ENCODE peak calls at places on chromosomes 13 and 19, in nine cellular contexts. T is AG04450, H is HFF-Myc, K is ovary, A is neural progenitor cell, N is cardiac muscle cell, F is transverse colon, U is heart right ventricle, E is nephron progenitor cell. O is an unnamed sample.

GRCh38 chr13:24161010-24161775 is 673 bp downstream of the SPATA13 start:
- DNase-seq in N (no peak), E (peak), T (no peak), F (peak), U (peak), H (no peak), A (peak), K (peak), O (peak)

GRCh38 chr13:95707442-95708389 is 30.8 kb downstream of the DNAJC3 start:
- DNase-seq in T (no peak), H (no peak), A (no peak), N (no peak), U (no peak), K (no peak), E (no peak), F (no peak), O (no peak)

GRCh38 chr13:47033216-47033615 is 136.4 kb upstream of the HTR2A start:
- DNase-seq in A (no peak), H (no peak), K (no peak), U (no peak), N (peak), F (no peak), T (no peak), E (no peak), O (peak)

GRCh38 chr19:51333836-51334460 is 8.0 kb downstream of the VSIG10L start:
- DNase-seq in A (no peak), U (no peak), F (no peak), N (no peak), T (no peak), E (no peak), K (no peak), H (no peak), O (no peak)

GRCh38 chr13:75760182-75760981 is 124.3 kb downstream of the LMO7 start:
- DNase-seq in N (no peak), H (no peak), F (peak), E (no peak), U (no peak), T (no peak), K (no peak), A (no peak), O (peak)

GRCh38 chr13:23574421-23574820 is 4.2 kb downstream of the TNFRSF19 start:
- DNase-seq in U (no peak), E (no peak), F (no peak), A (no peak), T (no peak), N (no peak), H (no peak), K (no peak), O (no peak)

GRCh38 chr19:36136975-36137686 is 2.7 kb upstream of the CAPNS1 start:
- DNase-seq in A (no peak), F (peak), U (peak), K (no peak), E (no peak), H (no peak), T (no peak), N (peak), O (peak)

GRCh38 chr13:42574435-42575311 is 721 bp downstream of the TNFSF11 start:
- DNase-seq in F (no peak), N (peak), T (no peak), K (no peak), A (peak), H (no peak), U (no peak), E (peak), O (no peak)

GRCh38 chr19:39195755-39196154 is 1.0 kb upstream of the NCCRP1 start:
- DNase-seq in F (no peak), H (no peak), K (no peak), U (no peak), T (no peak), E (no peak), N (no peak), A (no peak), O (no peak)

GRCh38 chr13:106034201-106034600 is 501.3 kb downstream of the EFNB2 start:
- DNase-seq in F (no peak), H (no peak), A (no peak), N (peak), K (no peak), U (no peak), E (no peak), T (no peak), O (peak)

GRCh38 chr13:106038752-106039151 is 496.7 kb downstream of the EFNB2 start:
- DNase-seq in A (no peak), T (peak), E (no peak), K (no peak), N (peak), H (peak), F (no peak), U (no peak), O (peak)

GRCh38 chr13:106033634-106034033 is 501.8 kb downstream of the EFNB2 start:
- DNase-seq in A (no peak), F (no peak), N (peak), U (no peak), T (peak), K (no peak), E (no peak), H (no peak), O (peak)

GRCh38 chr13:106041445-106041844 is 494.0 kb downstream of the EFNB2 start:
- DNase-seq in K (no peak), F (no peak), U (no peak), E (no peak), N (no peak), A (no peak), H (no peak), T (no peak), O (no peak)

DNA sequence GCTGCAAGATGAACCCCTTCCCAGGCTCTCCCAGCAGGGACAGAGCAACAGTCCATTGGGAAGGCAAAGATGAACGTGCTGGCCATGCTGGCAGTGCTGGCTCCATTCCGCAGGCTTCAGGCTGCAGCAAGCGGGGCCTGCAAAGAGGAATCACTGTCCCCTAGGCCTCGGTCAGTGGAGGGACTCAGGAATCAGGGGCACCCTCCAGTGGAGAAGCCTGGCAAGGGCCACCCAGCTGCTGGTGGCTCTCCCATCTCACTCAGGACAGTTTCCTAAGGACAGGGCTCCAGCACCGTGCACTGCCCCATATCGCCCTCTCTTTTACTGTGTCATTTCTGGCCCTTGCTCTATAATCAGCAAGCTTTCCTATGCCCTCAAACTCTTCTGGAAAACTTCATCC is 498.6 kb downstream of the EFNB2 start:
- DNase-seq in K (no peak), T (no peak), A (peak), F (peak), E (no peak), H (no peak), N (no peak), U (no peak), O (peak)
- TF ChIP-seq CTCF in K (no peak), T (no peak), A (peak), F (no peak), E (no peak), H (no peak), N (no peak), U (no peak), O (no peak)

GRCh38 chr13:26719356-26719945 is 41.1 kb downstream of the GPR12 start:
- DNase-seq in F (no peak), U (no peak), N (peak), K (no peak), H (peak), A (no peak), T (no peak), E (no peak), O (peak)
- TF ChIP-seq CTCF in F (no peak), U (peak), N (peak), K (no peak), H (peak), A (peak), T (peak), E (no peak), O (no peak)

GRCh38 chr13:38527140-38527539 is 159.7 kb upstream of the FREM2 start:
- DNase-seq in K (no peak), H (no peak), U (no peak), F (no peak), A (no peak), T (no peak), E (no peak), N (no peak), O (no peak)

GRCh38 chr13:38535271-38535670 is 151.6 kb upstream of the FREM2 start:
- DNase-seq in A (no peak), K (no peak), H (no peak), F (no peak), N (no peak), U (no peak), E (no peak), T (no peak), O (no peak)

DNA sequence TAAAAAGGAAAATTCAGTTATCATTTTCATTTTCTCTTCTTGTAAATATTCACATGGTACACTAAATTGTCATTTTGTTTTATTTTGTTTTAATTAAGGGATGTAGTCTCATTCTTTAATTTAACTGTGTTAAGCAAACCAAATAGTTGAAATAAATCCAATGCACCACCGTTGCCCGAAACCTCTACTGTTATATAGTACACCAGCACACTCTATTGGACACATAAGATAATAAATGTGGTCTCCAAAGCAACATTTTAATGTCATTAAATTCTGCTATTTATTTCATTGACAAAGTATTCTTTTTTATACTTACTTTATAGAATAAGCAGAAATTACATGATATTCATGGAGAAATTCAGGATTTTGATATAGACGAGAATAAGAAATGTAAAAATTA is 156.4 kb upstream of the FREM2 start:
- DNase-seq in N (peak), U (no peak), A (no peak), H (peak), E (no peak), F (no peak), K (no peak), T (no peak), O (peak)
- TF ChIP-seq CTCF in N (peak), U (peak), A (peak), H (peak), E (no peak), F (peak), K (peak), T (no peak), O (peak)

DNA sequence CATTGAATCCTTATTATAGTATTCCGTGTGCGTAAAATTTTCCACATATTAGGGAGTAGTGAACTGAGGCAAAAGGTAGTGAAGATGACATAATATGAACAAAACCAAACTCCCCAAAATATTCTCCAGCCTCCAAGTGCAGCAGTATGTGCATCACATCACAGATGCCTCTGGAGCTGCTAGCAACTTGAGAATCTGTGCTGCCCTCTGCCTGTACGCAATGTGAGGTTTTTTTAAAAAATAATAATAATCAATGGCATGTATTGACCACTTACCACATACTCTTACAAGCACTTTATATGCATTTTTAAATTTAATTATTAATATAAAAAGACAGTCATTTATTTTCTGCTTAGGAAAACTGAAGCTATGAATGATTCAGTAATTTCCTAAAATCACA is 583.0 kb upstream of the SPRY2 start:
- DNase-seq in H (no peak), T (no peak), F (no peak), K (no peak), A (peak), N (peak), E (no peak), U (no peak), O (peak)
- TF ChIP-seq CTCF in H (no peak), T (no peak), F (no peak), K (no peak), A (peak), N (peak), E (no peak), U (peak), O (no peak)

GRCh38 chr19:8342316-8342683 is 762 bp downstream of the KANK3 start:
- DNase-seq in U (no peak), H (no peak), T (no peak), A (no peak), K (no peak), E (no peak), N (no peak), F (no peak), O (no peak)
- TF ChIP-seq CTCF in U (no peak), H (no peak), T (no peak), A (no peak), K (no peak), E (no peak), N (no peak), F (no peak), O (no peak)

DNA sequence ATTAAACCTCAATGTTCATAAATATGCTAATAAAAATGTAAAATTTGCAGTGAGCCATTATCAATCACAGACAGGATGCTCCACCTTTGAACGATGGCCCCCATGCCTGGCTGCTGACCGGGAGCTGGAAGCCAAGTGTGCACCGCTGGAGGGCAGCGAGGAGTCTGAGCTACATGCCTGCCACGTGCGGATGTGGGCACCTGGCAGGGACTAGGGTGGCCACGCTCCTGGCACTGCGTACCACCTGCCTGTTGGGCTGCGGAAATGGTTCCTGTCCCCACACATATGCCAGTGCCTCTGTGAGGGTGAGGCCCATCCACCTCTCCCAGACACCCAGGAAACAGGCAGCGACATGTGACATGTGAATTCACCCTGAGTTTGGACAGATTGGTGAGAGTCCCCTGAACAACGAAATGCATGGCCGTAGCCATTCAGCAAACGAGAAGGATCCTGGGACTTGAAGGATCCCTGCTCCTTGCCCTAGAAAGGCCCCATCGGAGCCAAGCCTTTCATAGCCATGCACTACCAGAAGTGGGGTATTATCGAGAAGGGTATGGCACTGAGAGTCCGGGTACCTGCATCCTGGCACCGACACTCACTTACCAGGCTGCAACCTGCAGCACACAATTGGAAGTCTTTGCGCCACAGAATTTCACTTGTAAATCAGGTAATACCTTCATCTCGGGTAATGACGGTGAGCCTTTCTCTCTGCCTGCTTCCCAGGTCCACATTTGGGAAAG is 35.8 kb downstream of the TSHZ3 start:
- DNase-seq in N (no peak), A (no peak), H (no peak), K (no peak), F (no peak), U (no peak), T (no peak), E (no peak), O (no peak)
- TF ChIP-seq CTCF in N (no peak), A (no peak), H (no peak), K (no peak), F (no peak), U (no peak), T (no peak), E (no peak), O (no peak)

GRCh38 chr19:13847900-13848677 is 28.8 kb upstream of the NANOS3 start:
- DNase-seq in U (no peak), T (no peak), H (no peak), K (no peak), A (no peak), F (no peak), E (no peak), N (no peak), O (no peak)
- TF ChIP-seq CTCF in U (peak), T (no peak), H (peak), K (no peak), A (no peak), F (peak), E (no peak), N (no peak), O (peak)

GRCh38 chr13:48749699-48750473 is 96.2 kb downstream of the CYSLTR2 start:
- DNase-seq in A (peak), N (peak), F (peak), E (peak), K (peak), H (peak), T (peak), U (peak), O (peak)
- TF ChIP-seq CTCF in A (peak), N (peak), F (peak), E (peak), K (peak), H (peak), T (peak), U (peak), O (peak)

GRCh38 chr19:15072930-15073647 is 8.9 kb upstream of the OR1I1 start:
- DNase-seq in A (peak), E (no peak), K (no peak), T (no peak), H (no peak), F (no peak), N (no peak), U (no peak), O (no peak)
- TF ChIP-seq CTCF in A (no peak), E (no peak), K (no peak), T (no peak), H (no peak), F (no peak), N (no peak), U (no peak), O (no peak)

O was measured in MCF 10A.